ENCODE peak calls at places on chromosomes 13 and 19, in seven cellular contexts. S is mucosa of descending colon, X is AG09319, O is choroid plexus epithelial cell, U is epithelial cell of esophagus, V is HTR-8/SVneo, I is endothelial cell. N is an unnamed sample.

GRCh38 chr19:4100647-4101495 is 23.1 kb downstream of the MAP2K2 start:
- DNase-seq in S (no peak), X (no peak), O (no peak), U (no peak), V (no peak), I (no peak), N (no peak)

GRCh38 chr19:46487178-46487801 is 8.4 kb downstream of the PNMA8B start:
- DNase-seq in S (no peak), X (no peak), O (no peak), U (no peak), V (no peak), I (no peak), N (peak)

GRCh38 chr13:34179481-34179880 is 361.5 kb downstream of the RFC3 start:
- DNase-seq in S (no peak), X (no peak), O (peak), U (no peak), V (no peak), I (no peak), N (no peak)

GRCh38 chr13:113742000-113742441 is 17.0 kb upstream of the TMEM255B start:
- DNase-seq in S (peak), X (no peak), O (peak), U (peak), V (peak), I (peak), N (peak)

GRCh38 chr13:94324409-94325147 is 154.9 kb downstream of the DCT start:
- DNase-seq in S (no peak), X (no peak), O (no peak), U (no peak), V (no peak), I (no peak), N (no peak)

GRCh38 chr13:79194727-79195126 is 211.3 kb downstream of the RBM26 start:
- DNase-seq in S (no peak), X (no peak), O (no peak), U (no peak), V (no peak), I (no peak), N (no peak)

GRCh38 chr13:31769581-31769980 is 30.3 kb downstream of the RXFP2 start:
- DNase-seq in S (no peak), X (no peak), O (no peak), U (no peak), V (no peak), I (no peak), N (no peak)

GRCh38 chr19:17909017-17909732 is 23.6 kb upstream of the CCDC124 start:
- DNase-seq in S (no peak), X (no peak), O (peak), U (peak), V (no peak), I (no peak), N (no peak)

GRCh38 chr19:54160182-54160811 is 776 bp upstream of the LENG1 start:
- DNase-seq in S (peak), X (no peak), O (peak), U (no peak), V (no peak), I (no peak), N (no peak)

GRCh38 chr19:3465552-3465951 is 14.8 kb downstream of the SMIM24 start:
- DNase-seq in S (no peak), X (no peak), O (no peak), U (no peak), V (no peak), I (no peak), N (no peak)

GRCh38 chr19:23823952-23824389 is 65.3 kb upstream of the ZNF681 start:
- DNase-seq in S (no peak), X (no peak), O (peak), U (peak), V (no peak), I (peak), N (no peak)

GRCh38 chr13:97254809-97255208 is 32.7 kb downstream of the MBNL2 start:
- DNase-seq in S (no peak), X (no peak), O (peak), U (peak), V (no peak), I (no peak), N (no peak)

GRCh38 chr13:100721885-100722512 is 47.4 kb upstream of the TMTC4 start:
- DNase-seq in S (no peak), X (peak), O (peak), U (peak), V (peak), I (peak), N (no peak)

GRCh38 chr13:28410096-28410495 is 84.8 kb downstream of the FLT1 start:
- DNase-seq in S (no peak), X (no peak), O (no peak), U (no peak), V (no peak), I (no peak), N (no peak)

GRCh38 chr13:20353973-20354372 is 121.9 kb upstream of the GJB6 start:
- DNase-seq in S (no peak), X (no peak), O (peak), U (peak), V (no peak), I (no peak), N (no peak)

GRCh38 chr19:33490041-33490451 is 31.5 kb downstream of the PEPD start:
- DNase-seq in S (no peak), X (no peak), O (no peak), U (no peak), V (no peak), I (no peak), N (peak)

GRCh38 chr13:58619396-58620113 is 988.0 kb downstream of the PCDH17 start:
- DNase-seq in S (no peak), X (no peak), O (no peak), U (no peak), V (no peak), I (no peak), N (no peak)

GRCh38 chr19:16895467-16896097 is 6.8 kb downstream of the F2RL3 start:
- DNase-seq in S (no peak), X (no peak), O (peak), U (no peak), V (no peak), I (no peak), N (peak)

GRCh38 chr13:45503658-45504057 is 38.9 kb downstream of the COG3 start:
- DNase-seq in S (no peak), X (no peak), O (no peak), U (no peak), V (no peak), I (no peak), N (no peak)

GRCh38 chr13:32267836-32268439 is 47.2 kb downstream of the ZAR1L start:
- DNase-seq in S (no peak), X (no peak), O (peak), U (peak), V (no peak), I (no peak), N (no peak)

GRCh38 chr13:61148691-61149332 is 266.8 kb downstream of the PCDH20 start:
- DNase-seq in S (no peak), X (no peak), O (no peak), U (no peak), V (no peak), I (no peak), N (no peak)

GRCh38 chr13:37070956-37071355 is 11.5 kb upstream of the SUPT20H start:
- DNase-seq in S (no peak), X (no peak), O (no peak), U (no peak), V (no peak), I (no peak), N (no peak)

GRCh38 chr19:7391218-7391670 is 42.5 kb downstream of the ARHGEF18 start:
- DNase-seq in S (peak), X (no peak), O (peak), U (peak), V (peak), I (no peak), N (no peak)

GRCh38 chr19:679418-680286 is 3.5 kb downstream of the FSTL3 start:
- DNase-seq in S (peak), X (peak), O (peak), U (peak), V (peak), I (peak), N (peak)

N was measured in left ventricle myocardium superior.